ENCODE peak calls at places on chromosomes 11 and 22, in seven cellular contexts. A is midbrain, B is fibroblast of pulmonary artery, V is kidney glomerular epithelial cell, F is coronary artery, Z is EL, O is neural progenitor cell. D is an unnamed sample.

GRCh38 chr11:58905141-58905715 is 34.1 kb upstream of the GLYATL1 start:
- DNase-seq in V (peak), Z (peak), A (no peak), F (no peak), O (peak), B (peak), D (peak)

GRCh38 chr11:48108231-48109045 is 108.2 kb upstream of the OR4B1 start:
- DNase-seq in Z (no peak), V (no peak), A (no peak), O (no peak), B (no peak), F (peak), D (no peak)

GRCh38 chr11:127491589-127491988 is 491.0 kb upstream of the KIRREL3 start:
- DNase-seq in Z (no peak), O (no peak), A (no peak), F (no peak), V (no peak), B (no peak), D (no peak)

GRCh38 chr11:93396356-93396755 is 65.8 kb downstream of the DEUP1 start:
- DNase-seq in F (no peak), Z (peak), V (peak), A (no peak), B (no peak), O (peak), D (no peak)

GRCh38 chr11:76380161-76380976 is 563 bp downstream of the THAP12 start:
- DNase-seq in A (peak), Z (peak), O (no peak), B (peak), F (peak), V (peak), D (no peak)

GRCh38 chr11:73330569-73331093 is 22.6 kb downstream of the ARHGEF17 start:
- DNase-seq in O (peak), F (no peak), A (no peak), B (peak), V (peak), Z (peak), D (no peak)

GRCh38 chr11:16312242-16312641 is 44.1 kb downstream of the SOX6 start:
- DNase-seq in O (no peak), V (no peak), A (no peak), Z (no peak), B (no peak), F (no peak), D (no peak)

GRCh38 chr11:66561975-66562248 is 6.5 kb downstream of the CTSF start:
- DNase-seq in A (no peak), Z (no peak), V (no peak), O (no peak), F (no peak), B (no peak), D (no peak)

GRCh38 chr11:43311791-43312607 is at the start of gene API5:
- DNase-seq in F (peak), B (peak), A (peak), V (peak), O (peak), Z (peak), D (peak)

GRCh38 chr22:46027219-46028068 is 50.5 kb upstream of the WNT7B start:
- DNase-seq in O (peak), B (no peak), F (peak), A (peak), Z (no peak), V (no peak), D (no peak)

GRCh38 chr22:35323305-35323704 is 23.6 kb downstream of the TOM1 start:
- DNase-seq in B (no peak), Z (no peak), V (no peak), O (no peak), F (no peak), A (no peak), D (no peak)

GRCh38 chr11:83073248-83073647 is 1.6 kb upstream of the RAB30 start:
- DNase-seq in O (no peak), A (no peak), F (no peak), Z (no peak), B (no peak), V (no peak), D (no peak)

GRCh38 chr11:107257660-107258059 is 200.0 kb downstream of the CWF19L2 start:
- DNase-seq in Z (no peak), V (no peak), A (no peak), F (no peak), B (no peak), O (no peak), D (no peak)

GRCh38 chr22:37633082-37633692 is 6.3 kb upstream of the SH3BP1 start:
- DNase-seq in O (no peak), Z (no peak), F (no peak), A (no peak), B (no peak), V (no peak), D (no peak)

GRCh38 chr11:66324626-66325025 is 7.8 kb upstream of the CD248 start:
- DNase-seq in O (no peak), V (no peak), A (no peak), B (peak), Z (peak), F (no peak), D (no peak)

GRCh38 chr22:42683599-42684283 is 34.5 kb upstream of the CYB5R3 start:
- DNase-seq in F (peak), O (no peak), Z (no peak), V (no peak), A (peak), B (peak), D (no peak)

GRCh38 chr11:60948251-60948650 is 3.7 kb downstream of the SLC15A3 start:
- DNase-seq in A (no peak), O (no peak), V (no peak), Z (no peak), B (no peak), F (no peak), D (no peak)

GRCh38 chr11:111911563-111912401 is at the start of gene CRYAB:
- DNase-seq in Z (peak), V (peak), B (peak), O (peak), F (peak), A (peak), D (peak)

GRCh38 chr11:2471048-2471803 is 26.4 kb downstream of the KCNQ1 start:
- DNase-seq in Z (no peak), O (no peak), A (no peak), V (no peak), B (no peak), F (no peak), D (no peak)

GRCh38 chr22:44519895-44520294 is 21.9 kb upstream of the RTL6 start:
- DNase-seq in V (no peak), F (no peak), O (no peak), B (no peak), A (no peak), Z (no peak), D (no peak)

GRCh38 chr11:1746516-1746931 is 3.9 kb downstream of the IFITM10 start:
- DNase-seq in A (no peak), Z (no peak), F (peak), B (no peak), V (no peak), O (no peak), D (no peak)

GRCh38 chr11:80593981-80594380 is 1153.2 kb upstream of the TENM4 start:
- DNase-seq in A (peak), Z (no peak), B (peak), V (peak), O (no peak), F (no peak), D (peak)

GRCh38 chr11:56340289-56340688 is 5.5 kb upstream of the OR8K1 start:
- DNase-seq in O (no peak), Z (no peak), V (no peak), A (no peak), F (no peak), B (no peak), D (no peak)

GRCh38 chr11:121412000-121412587 is 40.0 kb upstream of the SORL1 start:
- DNase-seq in V (no peak), Z (no peak), A (no peak), B (no peak), F (no peak), O (no peak), D (no peak)

GRCh38 chr22:49332691-49333090 is 495.0 kb downstream of the BRD1 start:
- DNase-seq in O (no peak), Z (no peak), F (peak), B (no peak), V (no peak), A (no peak), D (no peak)